ENCODE peak calls at places on chromosomes 6 and 20, in five cellular contexts. S is tibial nerve, A is fibroblast of lung, U is uterus, R is tibial artery. F is an unnamed sample.
A peak's percentile ranks its signal among the peaks of the same experiment; 100 is the strongest.

GRCh38 chr6:70839286-70840266 is 117.3 kb downstream of the B3GAT2 start:
- DNase-seq in A (no peak), S (no peak), R (no peak), U (no peak), F (no peak)

GRCh38 chr20:1188347-1188746 is 3.6 kb upstream of the TMEM74B start:
- DNase-seq in A (no peak), S (no peak), U (no peak), R (no peak), F (no peak)

GRCh38 chr20:14721926-14722325 is 384.5 kb upstream of the FLRT3 start:
- DNase-seq in U (no peak), A (no peak), R (no peak), S (no peak), F (no peak)

GRCh38 chr20:15475483-15475882 is 1097.8 kb downstream of the KIF16B start:
- DNase-seq in S (peak; percentile 19), U (no peak), R (no peak), A (no peak), F (no peak)

GRCh38 chr6:71335544-71335943 is 46.9 kb downstream of the OGFRL1 start:
- DNase-seq in R (no peak), S (no peak), U (no peak), A (no peak), F (no peak)

GRCh38 chr6:39686980-39687379 is 38.2 kb downstream of the KIF6 start:
- DNase-seq in A (no peak), R (no peak), S (peak; percentile 21), U (no peak), F (no peak)

GRCh38 chr6:136945626-136946235 is 23.6 kb downstream of the SLC35D3 start:
- DNase-seq in S (no peak), R (no peak), U (no peak), A (no peak), F (no peak)

GRCh38 chr20:58016779-58017178 is 211.7 kb downstream of the ANKRD60 start:
- DNase-seq in U (no peak), R (no peak), A (no peak), S (no peak), F (no peak)

GRCh38 chr20:38231786-38232130 is 28.8 kb downstream of the KIAA1755 start:
- DNase-seq in A (peak; percentile 45), R (peak; percentile 55), S (no peak), U (peak; percentile 71), F (peak; percentile 45)

GRCh38 chr6:133951227-133951626 is 1.8 kb upstream of the TBPL1 start:
- DNase-seq in R (no peak), U (no peak), A (no peak), S (no peak), F (no peak)

GRCh38 chr6:31690231-31691077 is 9.6 kb upstream of the LY6G5C start:
- DNase-seq in U (no peak), A (no peak), R (no peak), S (no peak), F (no peak)

GRCh38 chr6:158124288-158124687 is 43.8 kb downstream of the SERAC1 start:
- DNase-seq in A (no peak), S (no peak), R (no peak), U (no peak), F (no peak)

GRCh38 chr6:6595946-6596345 is 7.4 kb downstream of the LY86 start:
- DNase-seq in U (no peak), A (no peak), R (no peak), S (no peak), F (no peak)

GRCh38 chr6:138271451-138271850 is 53.2 kb upstream of the PBOV1 start:
- DNase-seq in S (no peak), U (no peak), A (no peak), R (no peak), F (no peak)

GRCh38 chr6:2630362-2630761 is 120.4 kb downstream of the MYLK4 start:
- DNase-seq in R (peak; percentile 69), S (no peak), U (no peak), A (peak; percentile 98), F (no peak)

GRCh38 chr6:140581601-140582000 is 1207.2 kb upstream of the CITED2 start:
- DNase-seq in S (no peak), R (no peak), A (no peak), U (no peak), F (no peak)

GRCh38 chr20:10671850-10672578 is 1.8 kb downstream of the JAG1 start:
- DNase-seq in S (peak; percentile 64), R (peak; percentile 88), A (peak; percentile 72), U (peak; percentile 80), F (peak; percentile 48)

GRCh38 chr6:157017861-157018260 is 240.7 kb downstream of the ARID1B start:
- DNase-seq in R (no peak), S (no peak), A (no peak), U (no peak), F (no peak)

GRCh38 chr20:64107736-64108457 is 532 bp upstream of the NPBWR2 start:
- DNase-seq in S (no peak), U (no peak), R (no peak), A (no peak), F (no peak)

GRCh38 chr6:93417421-93417996 is 1.9 kb downstream of the EPHA7 start:
- DNase-seq in S (no peak), R (no peak), U (no peak), A (peak; percentile 73), F (no peak)

GRCh38 chr6:37696220-37696840 is 1.4 kb downstream of the MDGA1 start:
- DNase-seq in S (no peak), U (peak; percentile 26), A (peak; percentile 42), R (peak; percentile 30), F (no peak)
- H3K4me1 ChIP-seq in S (peaks cover 20% of the 10 kb centered on the region), U (no peaks in the 10 kb centered on the region), A (peaks cover 12% of the 10 kb centered on the region), R (peaks cover 40% of the 10 kb centered on the region), F (peaks cover 20% of the 10 kb centered on the region)

DNA sequence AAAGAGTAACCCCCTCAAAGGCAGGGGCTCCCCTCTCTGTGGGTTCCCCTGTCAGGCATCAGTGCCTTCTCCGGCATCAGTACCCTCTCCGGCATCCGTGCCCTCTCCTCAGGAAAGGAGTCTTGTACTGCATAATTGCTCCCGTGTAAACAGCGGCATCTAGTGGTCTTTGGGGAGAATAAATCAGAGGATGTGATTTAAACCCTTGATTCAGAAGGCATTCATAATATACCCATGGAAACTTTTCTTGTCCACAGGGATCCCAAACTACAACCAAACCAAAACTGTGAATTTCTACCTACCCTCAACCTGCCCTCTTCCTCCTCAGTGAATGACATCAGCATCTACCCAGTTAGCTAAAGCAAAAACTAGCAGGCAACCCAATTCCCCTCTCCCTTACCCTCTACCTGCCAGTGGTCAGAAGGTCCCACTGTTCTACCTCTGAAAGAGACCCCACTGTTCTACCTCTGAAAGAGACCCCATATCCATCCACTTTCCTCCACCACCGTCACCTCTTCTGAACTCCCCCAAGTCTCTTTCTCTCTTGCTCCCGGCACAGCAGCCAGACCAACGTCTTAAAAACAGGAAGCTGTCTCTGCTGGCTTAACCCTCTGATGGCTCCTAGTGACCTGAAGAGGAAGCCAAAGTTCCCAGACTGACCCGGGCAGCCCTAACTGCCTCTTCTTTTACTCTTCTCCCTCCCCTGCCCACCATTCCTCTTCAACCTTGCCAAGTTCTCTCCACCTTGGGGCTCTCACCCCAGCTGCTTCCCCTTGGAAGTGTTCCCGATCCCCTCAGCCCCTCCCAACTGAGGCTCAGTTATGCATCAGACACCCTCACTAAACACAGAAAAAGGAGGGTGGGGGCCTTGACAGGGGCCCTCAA is 27.2 kb downstream of the UBE2V1 start:
- DNase-seq in R (peak; percentile 32), A (peak; percentile 73), S (no peak), U (peak; percentile 16), F (no peak)
- H3K36me3 ChIP-seq in R (no peaks in the 10 kb centered on the region), A (peaks cover 8% of the 10 kb centered on the region), S (no peaks in the 10 kb centered on the region), U (no peaks in the 10 kb centered on the region), F (peaks cover 14% of the 10 kb centered on the region)

GRCh38 chr6:150029749-150030148 is 4.4 kb upstream of the RAET1L start:
- DNase-seq in S (no peak), U (no peak), R (no peak), A (no peak), F (no peak)

GRCh38 chr6:150027806-150028565 is 2.7 kb upstream of the RAET1L start:
- DNase-seq in U (no peak), R (no peak), S (no peak), A (no peak), F (no peak)

GRCh38 chr6:150026976-150027805 is 1.9 kb upstream of the RAET1L start:
- DNase-seq in A (no peak), S (no peak), U (no peak), R (no peak), F (no peak)

GRCh38 chr6:150029276-150029675 is 3.9 kb upstream of the RAET1L start:
- DNase-seq in S (no peak), U (no peak), R (no peak), A (no peak), F (no peak)

GRCh38 chr6:150028799-150029198 is 3.5 kb upstream of the RAET1L start:
- DNase-seq in R (no peak), U (no peak), A (no peak), S (no peak), F (no peak)
- TF ChIP-seq CTCF in R (no peak), U (no peak), A (no peak), S (no peak), F (no peak)

GRCh38 chr6:53858913-53859312 is 64.1 kb downstream of the LRRC1 start:
- DNase-seq in A (no peak), R (no peak), U (no peak), S (no peak), F (no peak)

GRCh38 chr6:53858196-53858595 is 63.4 kb downstream of the LRRC1 start:
- DNase-seq in R (no peak), U (no peak), A (no peak), S (no peak), F (no peak)

GRCh38 chr6:53862517-53863457 is 68.0 kb downstream of the LRRC1 start:
- DNase-seq in R (no peak), S (no peak), A (peak; percentile 91), U (no peak), F (no peak)

GRCh38 chr6:53861543-53861942 is 66.7 kb downstream of the LRRC1 start:
- DNase-seq in R (no peak), S (no peak), A (no peak), U (no peak), F (no peak)

GRCh38 chr6:53860511-53860910 is 65.7 kb downstream of the LRRC1 start:
- DNase-seq in A (no peak), R (no peak), U (no peak), S (no peak), F (no peak)
- H3K4me1 ChIP-seq in A (peaks cover 2% of the 10 kb centered on the region), R (peaks cover 48% of the 10 kb centered on the region), U (peaks cover 4% of the 10 kb centered on the region), S (peaks cover 31% of the 10 kb centered on the region), F (no peaks in the 10 kb centered on the region)

GRCh38 chr6:16470502-16471221 is 232.3 kb downstream of the GMPR start:
- DNase-seq in A (no peak), S (no peak), R (no peak), U (no peak), F (no peak)

GRCh38 chr6:16464045-16464444 is 225.7 kb downstream of the GMPR start:
- DNase-seq in R (no peak), U (no peak), S (no peak), A (no peak), F (no peak)

GRCh38 chr6:16471222-16471784 is 232.9 kb downstream of the GMPR start:
- DNase-seq in R (no peak), S (no peak), A (no peak), U (no peak), F (no peak)

GRCh38 chr6:16468991-16469615 is 230.7 kb downstream of the GMPR start:
- DNase-seq in A (no peak), S (no peak), R (no peak), U (no peak), F (no peak)

DNA sequence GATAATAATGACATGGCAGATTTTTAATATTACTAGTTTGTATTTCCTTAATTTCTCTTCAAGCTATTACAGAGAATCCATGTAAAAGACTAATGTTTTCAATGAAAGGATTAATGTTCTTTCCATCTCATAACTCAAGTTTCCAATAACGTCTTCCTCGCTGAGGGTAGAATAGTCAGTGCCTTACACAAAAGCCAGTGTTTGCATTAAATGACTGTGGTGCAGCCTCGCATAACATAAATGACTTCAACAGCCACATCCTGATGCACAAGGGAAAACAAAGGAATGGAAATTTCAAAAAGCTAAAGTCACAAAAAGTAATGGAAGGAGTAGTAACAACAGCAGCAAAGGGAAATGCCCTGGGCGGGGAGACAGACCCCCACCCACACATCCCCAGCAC is 228.4 kb downstream of the GMPR start:
- DNase-seq in S (no peak), U (no peak), R (no peak), A (no peak), F (no peak)
- H3K36me3 ChIP-seq in S (no peaks in the 10 kb centered on the region), U (no peaks in the 10 kb centered on the region), R (no peaks in the 10 kb centered on the region), A (no peaks in the 10 kb centered on the region), F (no peaks in the 10 kb centered on the region)